ENCODE peak calls at places on chromosomes 3 and 15, in nine cellular contexts. D is right cardiac atrium, A is brain microvascular endothelial cell, G is HL-60, F is GM23248, W is endothelial cell of umbilical vein, R is breast epithelium, L is HepG2, C is OCI-LY7. H is an unnamed sample.

GRCh38 chr3:131655076-131655685 is 152.4 kb upstream of the MRPL3 start:
- DNase-seq in A (no peak), G (no peak), L (no peak), R (no peak), F (peak), C (no peak), W (no peak), D (no peak), H (no peak)

GRCh38 chr3:119018690-119019463 is 15.8 kb downstream of the IGSF11 start:
- DNase-seq in D (peak), R (peak), A (no peak), L (no peak), G (no peak), C (no peak), W (no peak), F (no peak), H (no peak)

GRCh38 chr3:160003520-160004128 is 15.0 kb downstream of the IL12A start:
- DNase-seq in D (peak), W (peak), C (peak), G (peak), F (peak), R (no peak), A (peak), L (peak), H (peak)

GRCh38 chr15:53490341-53490740 is 269.1 kb downstream of the WDR72 start:
- DNase-seq in A (no peak), W (no peak), F (no peak), L (no peak), G (no peak), R (no peak), D (no peak), C (no peak), H (no peak)

GRCh38 chr3:59128685-59129084 is 78.9 kb upstream of the CFAP20DC start:
- DNase-seq in A (no peak), R (no peak), G (no peak), D (no peak), W (no peak), L (no peak), C (no peak), F (no peak), H (no peak)

GRCh38 chr3:125042725-125043406 is 12.9 kb downstream of the HEG1 start:
- DNase-seq in L (no peak), G (no peak), W (peak), F (peak), C (no peak), A (no peak), D (peak), R (no peak), H (no peak)

GRCh38 chr3:181362378-181362777 is 349.3 kb upstream of the SOX2 start:
- DNase-seq in R (no peak), F (no peak), W (no peak), D (no peak), G (no peak), C (no peak), L (no peak), A (no peak), H (no peak)

GRCh38 chr15:101012326-101013040 is 93.3 kb downstream of the LRRK1 start:
- DNase-seq in G (no peak), W (no peak), R (no peak), D (no peak), L (no peak), C (no peak), F (no peak), A (no peak), H (no peak)

GRCh38 chr3:32780735-32781210 is 37.0 kb upstream of the TRIM71 start:
- DNase-seq in L (peak), W (no peak), R (no peak), C (no peak), F (peak), A (peak), D (peak), G (no peak), H (peak)

GRCh38 chr15:78457101-78457500 is 19.1 kb downstream of the IREB2 start:
- DNase-seq in C (no peak), F (peak), L (no peak), A (peak), W (peak), G (no peak), R (no peak), D (no peak), H (no peak)

GRCh38 chr3:88362428-88362827 is 212.7 kb downstream of the C3orf38 start:
- DNase-seq in D (no peak), C (no peak), G (no peak), R (no peak), F (no peak), W (no peak), A (no peak), L (peak), H (peak)

GRCh38 chr3:190514163-190515153 is 573 bp downstream of the IL1RAP start:
- DNase-seq in D (peak), W (peak), A (peak), L (peak), G (peak), C (peak), R (peak), F (peak), H (peak)

GRCh38 chr3:50156991-50157493 is 1.9 kb downstream of the SEMA3F start:
- DNase-seq in C (no peak), G (no peak), A (no peak), L (no peak), R (no peak), D (no peak), W (peak), F (peak), H (no peak)

GRCh38 chr3:120506076-120506827 is 55.5 kb upstream of the FSTL1 start:
- DNase-seq in R (no peak), C (no peak), D (peak), A (no peak), G (no peak), F (peak), W (peak), L (peak), H (no peak)

GRCh38 chr15:85414495-85414894 is 34.1 kb downstream of the AKAP13 start:
- DNase-seq in W (peak), L (no peak), G (no peak), D (no peak), F (peak), A (no peak), C (no peak), R (no peak), H (no peak)

GRCh38 chr3:37955918-37956317 is 34.7 kb upstream of the VILL start:
- DNase-seq in W (peak), F (no peak), R (no peak), A (no peak), C (peak), G (no peak), L (no peak), D (no peak), H (no peak)

GRCh38 chr3:37953226-37953625 is 37.4 kb upstream of the VILL start:
- DNase-seq in L (no peak), C (no peak), F (no peak), D (no peak), W (peak), A (no peak), G (no peak), R (no peak), H (no peak)

GRCh38 chr3:37953995-37954394 is 36.6 kb upstream of the VILL start:
- DNase-seq in F (no peak), A (no peak), W (peak), R (no peak), D (no peak), L (no peak), C (no peak), G (no peak), H (no peak)

GRCh38 chr3:37949866-37950265 is 40.7 kb upstream of the VILL start:
- DNase-seq in D (peak), F (no peak), L (no peak), A (peak), R (no peak), W (no peak), G (no peak), C (no peak), H (no peak)

GRCh38 chr3:37952564-37952963 is 38.0 kb upstream of the VILL start:
- DNase-seq in L (no peak), W (no peak), R (no peak), C (no peak), G (no peak), F (no peak), D (no peak), A (no peak), H (no peak)
- H3K27ac ChIP-seq in L (no peak), W (no peak), R (no peak), C (no peak), G (no peak), F (no peak), D (no peak), A (no peak), H (no peak)

GRCh38 chr3:187735837-187736236 is 9.4 kb downstream of the BCL6 start:
- DNase-seq in C (no peak), R (peak), W (no peak), L (no peak), F (peak), A (no peak), D (no peak), G (no peak), H (no peak)

GRCh38 chr3:187736418-187736871 is 8.8 kb downstream of the BCL6 start:
- DNase-seq in D (peak), R (peak), W (peak), L (no peak), C (no peak), A (peak), G (no peak), F (peak), H (no peak)

GRCh38 chr3:187735383-187735782 is 9.9 kb downstream of the BCL6 start:
- DNase-seq in D (no peak), W (no peak), A (no peak), R (no peak), G (no peak), C (no peak), L (no peak), F (no peak), H (no peak)

GRCh38 chr3:187733371-187733770 is 11.9 kb downstream of the BCL6 start:
- DNase-seq in R (no peak), D (no peak), A (no peak), L (no peak), F (no peak), C (no peak), G (no peak), W (no peak), H (no peak)

GRCh38 chr3:187734841-187735240 is 10.4 kb downstream of the BCL6 start:
- DNase-seq in F (no peak), D (no peak), A (no peak), R (no peak), C (no peak), W (no peak), L (no peak), G (no peak), H (no peak)
- H3K27ac ChIP-seq in F (no peak), D (no peak), A (no peak), R (peak), C (no peak), W (no peak), L (no peak), G (no peak), H (no peak)

GRCh38 chr3:172061724-172062184 is 22.4 kb downstream of the FNDC3B start:
- DNase-seq in A (no peak), D (no peak), R (no peak), C (peak), W (peak), L (peak), G (no peak), F (peak), H (peak)
- H3K27ac ChIP-seq in A (peak), D (no peak), R (peak), C (peak), W (peak), L (peak), G (peak), F (peak), H (peak)

DNA sequence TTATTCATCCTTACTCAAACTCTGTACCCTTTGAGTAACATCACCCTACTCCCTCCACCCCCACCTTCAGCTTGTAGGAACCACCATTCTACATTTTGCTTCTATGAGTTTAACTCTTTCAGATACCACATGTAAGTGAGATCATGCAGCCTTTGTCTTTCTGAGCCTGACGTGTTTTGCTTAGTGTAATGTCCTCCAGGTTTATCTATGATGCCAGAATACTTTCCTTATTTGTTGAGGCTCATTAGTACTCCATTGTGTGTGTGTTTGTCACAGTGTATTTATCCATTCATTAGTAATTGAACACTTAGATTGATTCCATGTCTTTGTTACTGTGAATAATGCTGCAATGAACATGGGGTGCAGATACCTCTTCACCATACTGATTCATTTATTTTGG is 527.0 kb downstream of the PYDC2 start:
- DNase-seq in G (no peak), F (no peak), C (no peak), R (no peak), A (no peak), L (no peak), D (no peak), W (no peak), H (no peak)
- H3K27ac ChIP-seq in G (no peak), F (no peak), C (no peak), R (no peak), A (no peak), L (no peak), D (no peak), W (no peak), H (no peak)

DNA sequence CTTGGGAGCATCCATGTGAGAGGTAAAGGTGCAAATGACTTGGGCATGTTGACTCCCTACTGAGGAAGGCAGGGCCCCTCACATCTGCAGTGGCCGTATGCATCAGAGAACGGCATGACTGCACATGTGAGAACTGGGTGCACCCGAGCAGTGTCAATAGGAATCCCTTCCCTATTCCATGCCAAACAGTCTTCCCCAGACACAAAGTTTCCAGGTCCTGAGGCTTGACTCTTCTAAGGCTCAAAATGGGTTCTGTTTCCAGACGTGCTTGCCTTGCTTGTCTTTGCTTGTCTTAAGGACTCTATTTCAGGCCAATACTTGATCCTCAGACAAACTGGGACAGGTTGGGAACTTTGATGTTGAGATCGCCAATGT is 20.5 kb upstream of the ANPEP start:
- DNase-seq in R (peak), W (no peak), A (no peak), G (no peak), C (no peak), L (no peak), D (no peak), F (no peak), H (no peak)
- H3K27ac ChIP-seq in R (peak), W (no peak), A (no peak), G (no peak), C (no peak), L (no peak), D (no peak), F (peak), H (no peak)

H was measured in small intestine.